ENCODE peak calls at places on chromosomes 7 and 10, in five cellular contexts. Z, Y, L, I and D are unnamed samples.

GRCh38 chr10:5551531-5552375 is 27.0 kb downstream of the CALML3 start:
- DNase-seq in L (peak), Z (peak), I (no peak), Y (no peak), D (no peak)

GRCh38 chr10:118963963-118964362 is 65.6 kb upstream of the NANOS1 start:
- DNase-seq in I (no peak), L (no peak), Y (no peak), Z (no peak), D (no peak)

GRCh38 chr10:75887981-75888380 is 456.6 kb downstream of the LRMDA start:
- DNase-seq in L (no peak), I (no peak), Y (no peak), Z (no peak), D (no peak)

GRCh38 chr7:13099197-13099795 is 411.9 kb downstream of the ARL4A start:
- DNase-seq in I (no peak), Y (no peak), Z (no peak), L (no peak), D (no peak)

GRCh38 chr7:115387168-115387567 is 465.3 kb downstream of the MDFIC start:
- DNase-seq in Z (no peak), Y (no peak), L (no peak), I (no peak), D (no peak)

GRCh38 chr10:116398224-116398623 is 29.4 kb upstream of the PNLIPRP3 start:
- DNase-seq in Z (no peak), L (no peak), Y (no peak), I (no peak), D (no peak)

GRCh38 chr7:120645976-120646375 is 212.0 kb downstream of the TSPAN12 start:
- DNase-seq in L (no peak), Y (no peak), Z (no peak), I (no peak), D (peak)

GRCh38 chr7:155878674-155879073 is 66.4 kb upstream of the SHH start:
- DNase-seq in L (peak), I (no peak), Z (no peak), Y (no peak), D (no peak)

DNA sequence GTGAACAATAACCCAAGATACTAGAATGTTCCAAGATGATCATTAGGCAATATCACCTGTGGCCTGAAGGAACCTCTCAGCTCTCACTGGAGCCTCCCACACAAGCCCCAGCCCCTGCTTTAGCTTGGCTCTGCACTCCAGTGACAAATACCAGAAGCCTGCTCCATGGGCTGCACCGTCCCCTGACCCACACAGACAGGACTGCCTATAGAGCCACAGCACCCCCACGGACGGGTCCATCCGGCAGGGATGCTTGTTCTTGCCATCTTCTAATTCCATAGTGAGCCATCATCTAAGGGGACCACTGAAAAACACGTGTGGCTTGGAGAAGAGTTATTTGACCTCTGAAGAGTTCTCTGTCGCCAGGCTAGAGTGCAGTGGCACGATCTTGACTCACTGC is 100.9 kb downstream of the PTN start:
- DNase-seq in I (no peak), L (no peak), Z (no peak), Y (no peak), D (no peak)
- H3K4me3 ChIP-seq in I (no peak), L (no peak), Z (no peak), Y (no peak), D (no peak)

DNA sequence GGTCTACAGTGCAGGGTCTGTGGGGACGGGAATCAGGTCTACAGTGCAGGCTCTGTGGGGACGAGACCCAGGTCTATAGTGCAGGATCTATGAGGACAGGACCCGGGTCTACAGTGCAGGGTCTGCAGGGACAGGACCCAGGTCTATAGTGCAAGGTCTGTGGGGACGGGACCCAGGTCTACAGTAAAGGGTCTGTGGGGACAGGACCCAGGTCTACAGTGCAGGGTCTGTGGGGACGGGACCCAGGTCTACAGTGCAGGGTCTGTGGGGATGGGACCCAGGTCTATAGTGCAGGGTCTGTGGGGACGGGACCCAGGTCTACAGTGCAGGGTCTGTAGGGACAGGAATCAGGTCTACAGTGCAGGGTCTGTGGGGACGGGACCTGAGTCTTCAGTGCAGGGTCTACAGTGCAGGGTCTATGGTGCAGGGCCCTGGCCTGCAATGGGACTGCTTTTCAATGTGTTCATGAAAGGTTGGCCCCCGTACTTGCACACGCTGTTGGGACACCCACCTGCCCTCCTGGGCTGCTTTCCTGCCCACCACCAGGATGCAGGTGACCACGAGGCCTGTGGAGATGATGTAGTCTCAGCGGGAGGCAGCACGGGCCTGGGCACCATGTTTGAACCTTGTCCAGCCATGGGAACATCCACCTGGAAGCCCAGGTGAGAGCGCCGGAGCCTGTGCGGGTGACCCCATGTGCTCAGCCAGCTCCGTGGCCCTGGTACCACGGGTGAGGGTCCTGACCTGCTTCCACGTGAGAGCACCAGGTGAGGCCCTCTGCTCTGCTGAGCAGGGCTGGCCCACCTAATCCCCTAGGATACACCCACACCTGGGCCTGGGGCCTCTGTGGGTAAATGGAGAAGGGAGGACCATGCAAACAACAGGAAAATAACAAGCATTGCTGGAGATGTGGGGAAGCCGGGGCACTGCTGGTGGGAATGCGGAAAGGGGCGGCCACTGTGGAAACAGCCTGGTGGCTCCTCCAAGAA is 91.4 kb upstream of the DIP2C start:
- DNase-seq in I (no peak), L (peak), Y (no peak), Z (no peak), D (no peak)
- H3K4me3 ChIP-seq in I (no peak), L (no peak), Y (no peak), Z (no peak), D (no peak)

DNA sequence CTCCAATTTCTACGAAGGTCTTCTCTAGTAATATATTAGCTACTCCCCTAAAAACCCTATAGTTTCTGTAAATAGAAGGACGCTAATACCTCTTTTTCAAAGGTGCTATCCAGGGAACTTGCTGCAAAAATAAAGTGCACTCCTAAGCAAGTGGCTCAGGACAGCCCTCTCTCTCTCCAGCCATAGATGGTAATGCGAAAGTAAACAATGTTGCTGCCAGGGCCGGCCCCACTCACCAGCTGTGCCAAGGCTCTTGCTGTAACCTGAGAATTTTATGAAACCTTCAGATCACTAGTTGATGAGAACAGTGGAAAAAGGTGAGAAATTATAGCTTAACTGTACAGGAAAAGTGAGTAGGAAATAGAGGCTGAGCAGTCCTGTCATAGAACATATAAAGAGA is 10.9 kb upstream of the TAS2R39 start:
- DNase-seq in I (no peak), Z (no peak), Y (peak), L (peak), D (no peak)
- H3K4me3 ChIP-seq in I (no peak), Z (no peak), Y (no peak), L (peak), D (no peak)

DNA sequence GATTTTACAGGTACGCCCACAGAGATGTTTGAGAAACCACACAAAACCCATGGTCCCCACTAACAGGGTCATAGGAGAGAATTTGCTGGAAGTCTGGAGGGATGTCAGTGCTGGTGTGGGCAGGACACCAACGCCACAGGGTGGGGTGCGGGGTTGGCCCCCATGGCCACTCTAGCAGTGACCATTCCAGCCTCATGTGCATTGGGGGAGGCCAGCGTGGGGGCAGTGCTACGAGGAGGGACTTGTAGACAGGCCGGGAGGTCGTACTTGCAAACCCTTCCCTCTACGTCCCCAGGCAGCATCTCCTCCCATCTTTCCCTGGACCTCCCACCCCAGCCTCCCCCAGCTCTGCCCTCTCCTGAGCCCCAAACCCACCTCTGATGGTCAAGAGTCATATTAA is 34.0 kb downstream of the FOXL3 start:
- DNase-seq in I (no peak), Z (no peak), L (no peak), Y (no peak), D (no peak)
- H3K4me3 ChIP-seq in I (no peak), Z (no peak), L (no peak), Y (no peak), D (no peak)

GRCh38 chr10:652226-652625 is 37.2 kb downstream of the DIP2C start:
- DNase-seq in Z (no peak), L (no peak), I (no peak), Y (no peak), D (no peak)

GRCh38 chr10:651700-652099 is 37.8 kb downstream of the DIP2C start:
- DNase-seq in Z (no peak), Y (no peak), L (no peak), I (no peak), D (no peak)

GRCh38 chr10:649445-649797 is 40.0 kb downstream of the DIP2C start:
- DNase-seq in L (no peak), Y (no peak), Z (no peak), I (no peak), D (no peak)

GRCh38 chr10:649798-650690 is 39.4 kb downstream of the DIP2C start:
- DNase-seq in Z (peak), Y (no peak), I (no peak), L (no peak), D (peak)

DNA sequence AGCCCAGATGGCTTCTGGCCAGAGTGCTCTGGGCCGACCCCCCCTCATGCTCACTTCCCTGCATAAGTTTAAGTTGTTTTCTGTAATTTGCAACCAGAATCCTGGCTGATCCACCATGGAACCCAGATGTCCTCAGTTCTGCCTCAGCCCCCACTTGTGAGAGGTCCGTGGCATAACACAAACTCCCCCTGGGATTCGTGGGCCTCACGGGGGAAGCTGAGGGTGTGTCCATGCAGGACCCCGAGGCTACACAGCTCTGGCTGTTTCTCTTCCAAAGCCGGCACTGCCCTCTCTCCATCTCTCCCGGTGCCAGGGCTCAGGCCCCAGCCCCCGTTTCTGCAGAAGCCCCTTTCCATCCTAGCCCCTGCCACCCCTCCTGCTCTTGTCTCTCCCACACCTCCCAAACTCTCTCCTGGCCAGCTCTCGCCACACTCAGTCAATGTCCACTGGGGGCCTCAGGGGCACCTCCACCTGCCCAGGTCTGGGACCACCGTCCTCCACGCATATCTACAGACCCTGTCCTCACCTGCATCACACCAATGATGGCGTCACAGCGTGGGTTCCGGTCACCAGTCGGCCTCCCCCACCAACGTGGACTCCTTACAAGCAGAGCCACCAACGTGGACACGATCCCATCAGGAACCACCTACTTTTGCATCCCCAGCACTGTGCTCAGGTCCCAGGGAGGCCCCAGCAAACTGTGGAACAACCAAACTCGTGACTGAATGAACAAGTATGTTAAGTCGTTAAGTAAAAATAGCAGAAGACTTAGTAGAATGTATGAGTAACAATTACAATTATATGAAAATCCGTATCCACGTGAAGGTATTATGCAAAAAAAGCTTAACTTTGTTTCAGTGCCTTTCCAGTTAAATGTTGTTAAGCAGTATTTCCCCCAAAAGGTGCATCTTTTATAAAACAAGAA is 38.5 kb downstream of the DIP2C start:
- DNase-seq in L (no peak), Z (no peak), Y (peak), I (no peak), D (peak)
- H3K4me3 ChIP-seq in L (peak), Z (peak), Y (no peak), I (no peak), D (no peak)

GRCh38 chr7:922334-923107 is 32.0 kb downstream of the ADAP1 start:
- DNase-seq in Y (no peak), Z (no peak), I (no peak), L (peak), D (no peak)

GRCh38 chr7:921071-921461 is 33.4 kb downstream of the ADAP1 start:
- DNase-seq in Z (no peak), I (no peak), L (peak), Y (no peak), D (no peak)

GRCh38 chr7:920351-921070 is 34.0 kb downstream of the ADAP1 start:
- DNase-seq in I (no peak), Z (no peak), L (peak), Y (no peak), D (no peak)

GRCh38 chr7:923108-924041 is 31.1 kb downstream of the ADAP1 start:
- DNase-seq in Z (no peak), Y (no peak), L (peak), I (peak), D (peak)

DNA sequence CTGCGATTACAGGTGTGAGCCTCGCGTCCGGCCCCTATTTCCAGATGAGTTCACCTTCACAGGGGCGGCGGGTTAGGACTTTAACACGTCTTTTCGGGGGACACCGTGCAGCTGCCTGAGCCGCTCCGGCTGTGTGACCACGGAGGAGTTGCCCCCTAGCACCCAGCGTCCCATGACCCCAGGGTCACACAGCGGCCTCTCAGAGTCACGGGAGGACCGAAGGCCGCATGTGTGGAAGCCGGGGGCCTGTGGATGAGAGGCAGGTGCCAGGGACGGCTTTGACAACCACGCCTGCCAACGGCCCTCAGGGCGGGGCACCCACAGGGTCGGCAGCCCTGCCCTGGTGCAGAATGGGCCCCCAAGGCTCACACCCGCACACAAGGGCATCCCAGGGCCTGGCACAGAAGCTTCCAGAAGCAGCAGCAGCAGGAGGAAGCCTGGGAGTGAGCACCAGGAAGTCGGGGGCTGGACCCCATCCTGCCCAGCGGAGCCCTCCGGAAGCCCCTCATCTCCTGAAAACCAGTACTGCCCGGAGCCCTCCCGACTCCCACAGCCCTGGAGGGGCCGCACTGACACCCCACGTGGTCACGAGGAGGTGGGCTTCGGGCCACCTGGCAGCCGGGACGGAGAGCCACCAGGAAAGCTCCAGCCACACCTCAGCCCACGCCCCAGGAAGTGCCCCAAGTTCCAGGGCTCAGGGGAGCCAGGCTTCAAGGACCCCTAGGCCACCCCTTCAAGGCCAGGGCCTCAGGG is 32.7 kb downstream of the ADAP1 start:
- DNase-seq in Z (no peak), I (no peak), Y (no peak), L (peak), D (no peak)
- H3K4me3 ChIP-seq in Z (no peak), I (peak), Y (no peak), L (no peak), D (no peak)

GRCh38 chr10:74658511-74658910 is 167.9 kb upstream of the KAT6B start:
- DNase-seq in L (no peak), Y (no peak), I (no peak), Z (no peak), D (no peak)
- H3K4me3 ChIP-seq in L (no peak), Y (no peak), I (no peak), Z (no peak), D (no peak)